ENCODE peak calls at places on chromosome 22, in four cellular contexts. J, U, R and Y are unnamed samples.

GRCh38 chr22:40128989-40129388 is 48.7 kb upstream of the TNRC6B start:
- DNase-seq in R (no peak), U (no peak), J (no peak), Y (no peak)

GRCh38 chr22:36599771-36600170 is 70.8 kb upstream of the EIF3D start:
- DNase-seq in U (no peak), J (no peak), R (no peak), Y (no peak)

GRCh38 chr22:24503851-24504170 is 8.7 kb downstream of the UPB1 start:
- DNase-seq in R (no peak), U (no peak), J (no peak), Y (no peak)

GRCh38 chr22:24445481-24446290 is 18.3 kb downstream of the ADORA2A start:
- DNase-seq in J (no peak), R (no peak), U (no peak), Y (no peak)

GRCh38 chr22:35470903-35471321 is 69.7 kb upstream of the RASD2 start:
- DNase-seq in R (no peak), J (peak; percentile 47), U (no peak), Y (no peak)

GRCh38 chr22:36921309-36922096 is 8.1 kb downstream of the CSF2RB start:
- DNase-seq in J (no peak), U (no peak), R (no peak), Y (no peak)

GRCh38 chr22:36296690-36297089 is 43.8 kb downstream of the APOL1 start:
- DNase-seq in J (no peak), U (no peak), R (no peak), Y (no peak)

GRCh38 chr22:38718414-38718813 is 12.7 kb downstream of the GTPBP1 start:
- DNase-seq in R (peak; percentile 73), U (no peak), J (peak; percentile 72), Y (no peak)

GRCh38 chr22:19879248-19879575 is 24.5 kb upstream of the GNB1L start:
- DNase-seq in R (peak; percentile 44), J (no peak), U (no peak), Y (no peak)

GRCh38 chr22:39725351-39726035 is 154.9 kb downstream of the CACNA1I start:
- DNase-seq in J (no peak), U (peak; percentile 35), R (no peak), Y (no peak)

GRCh38 chr22:37214431-37215025 is 2.3 kb upstream of the SSTR3 start:
- DNase-seq in R (peak; percentile 30), J (no peak), U (peak; percentile 16), Y (no peak)

GRCh38 chr22:41028841-41029240 is 63.6 kb upstream of the EP300 start:
- DNase-seq in J (peak; percentile 74), R (no peak), U (no peak), Y (peak; percentile 56)

GRCh38 chr22:43275545-43275981 is 67.6 kb downstream of the SCUBE1 start:
- DNase-seq in U (no peak), J (peak; percentile 37), R (no peak), Y (no peak)

GRCh38 chr22:27554841-27555456 is 246.6 kb downstream of the MN1 start:
- DNase-seq in J (no peak), U (no peak), R (no peak), Y (no peak)

GRCh38 chr22:38031491-38031890 is 25.7 kb upstream of the PICK1 start:
- DNase-seq in J (no peak), U (no peak), R (no peak), Y (no peak)

GRCh38 chr22:21755855-21756284 is 20.3 kb upstream of the YPEL1 start:
- DNase-seq in R (no peak), U (no peak), J (peak; percentile 92), Y (no peak)

GRCh38 chr22:27212617-27213177 is 555.3 kb downstream of the MIAT start:
- DNase-seq in R (no peak), J (peak; percentile 90), U (peak; percentile 60), Y (peak; percentile 100)

GRCh38 chr22:24059121-24059520 is 48.0 kb downstream of the CABIN1 start:
- DNase-seq in J (peak; percentile 87), R (no peak), U (no peak), Y (no peak)

GRCh38 chr22:49201046-49201970 is 626.4 kb downstream of the BRD1 start:
- DNase-seq in J (no peak), U (no peak), R (peak; percentile 32), Y (no peak)

GRCh38 chr22:47690166-47690565 is 927.7 kb downstream of the TBC1D22A start:
- DNase-seq in U (no peak), J (no peak), R (no peak), Y (no peak)

GRCh38 chr22:39428597-39429071 is 28.2 kb upstream of the MGAT3 start:
- DNase-seq in J (peak; percentile 40), R (peak; percentile 11), U (no peak), Y (no peak)

GRCh38 chr22:25120761-25121212 is 78.9 kb upstream of the CRYBB3 start:
- DNase-seq in R (peak; percentile 72), U (no peak), J (no peak), Y (no peak)

GRCh38 chr22:47676685-47677084 is 914.2 kb downstream of the TBC1D22A start:
- DNase-seq in U (no peak), R (no peak), J (no peak), Y (no peak)

GRCh38 chr22:45645526-45646414 is 25.9 kb upstream of the ATXN10 start:
- DNase-seq in U (peak; percentile 79), J (peak; percentile 26), R (peak; percentile 83), Y (no peak)
- H3K4me3 ChIP-seq in U (no peak overlapping the region), J (peak overlapping the region; percentile 31), R (no peak overlapping the region), Y (peak overlapping the region; percentile 33)

GRCh38 chr22:32474635-32475427 is at the start of gene FBXO7:
- DNase-seq in R (peak; percentile 95), J (peak; percentile 92), U (peak; percentile 97), Y (peak; percentile 75)
- TF ChIP-seq CTCF in R (no peak), J (peak; percentile 58), U (peak; percentile 24), Y (peak; percentile 51)

GRCh38 chr22:44668190-44668885 is 33.7 kb upstream of the PRR5 start:
- DNase-seq in U (peak; percentile 68), R (peak; percentile 48), J (no peak), Y (no peak)

GRCh38 chr22:44670220-44670983 is 31.6 kb upstream of the PRR5 start:
- DNase-seq in U (no peak), R (no peak), J (no peak), Y (no peak)

GRCh38 chr22:44668886-44669724 is 32.9 kb upstream of the PRR5 start:
- DNase-seq in U (no peak), J (no peak), R (no peak), Y (no peak)

GRCh38 chr22:44667829-44668189 is 34.2 kb upstream of the PRR5 start:
- DNase-seq in U (no peak), R (peak; percentile 46), J (no peak), Y (no peak)

GRCh38 chr22:44669725-44670027 is 32.3 kb upstream of the PRR5 start:
- DNase-seq in J (no peak), U (peak; percentile 47), R (no peak), Y (no peak)
- H3K4me3 ChIP-seq in J (no peak overlapping the region), U (no peak overlapping the region), R (peak overlapping the region; percentile 51), Y (no peak overlapping the region)

GRCh38 chr22:29194269-29194668 is 11.4 kb upstream of the EMID1 start:
- DNase-seq in J (no peak), U (no peak), R (no peak), Y (no peak)
- TF ChIP-seq CTCF in J (no peak), U (no peak), R (no peak), Y (no peak)

DNA sequence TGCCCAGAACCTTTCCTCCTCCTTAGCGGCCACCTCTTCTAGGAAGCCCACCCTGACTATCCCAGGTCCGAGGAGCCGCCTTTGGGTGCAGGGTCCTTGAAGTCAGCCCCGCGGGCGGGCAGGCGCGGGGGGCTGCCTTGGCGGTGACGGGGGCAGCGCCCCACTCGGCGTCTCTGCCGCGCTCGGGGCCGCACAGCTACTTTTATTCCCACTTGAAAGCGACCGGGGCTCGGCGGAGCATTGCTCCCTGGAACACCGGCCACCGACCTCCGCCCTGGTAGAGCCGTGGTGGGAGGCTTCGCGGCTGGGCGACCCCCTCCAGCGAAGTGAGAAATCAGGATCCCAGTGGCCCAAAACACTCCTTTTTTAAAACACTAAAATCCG is 823 bp upstream of the MAPK11 start:
- DNase-seq in J (no peak), U (no peak), R (no peak), Y (no peak)
- H3K4me3 ChIP-seq in J (peak overlapping the region; percentile 51), U (peak overlapping the region; percentile 20), R (peak overlapping the region; percentile 62), Y (peak overlapping the region; percentile 42)

GRCh38 chr22:42108848-42109247 is 18.3 kb upstream of the NDUFA6 start:
- DNase-seq in R (no peak), U (no peak), J (no peak), Y (no peak)

GRCh38 chr22:42111798-42112197 is 18.8 kb downstream of the CYP2D6 start:
- DNase-seq in J (no peak), R (no peak), U (no peak), Y (no peak)

GRCh38 chr22:42116848-42117424 is 13.7 kb downstream of the CYP2D6 start:
- DNase-seq in J (no peak), U (no peak), R (peak; percentile 67), Y (peak; percentile 19)

GRCh38 chr22:42114721-42115120 is 15.9 kb downstream of the CYP2D6 start:
- DNase-seq in U (no peak), R (no peak), J (peak; percentile 16), Y (no peak)
- TF ChIP-seq CTCF in U (peak; percentile 32), R (peak; percentile 28), J (peak; percentile 61), Y (peak; percentile 46)

DNA sequence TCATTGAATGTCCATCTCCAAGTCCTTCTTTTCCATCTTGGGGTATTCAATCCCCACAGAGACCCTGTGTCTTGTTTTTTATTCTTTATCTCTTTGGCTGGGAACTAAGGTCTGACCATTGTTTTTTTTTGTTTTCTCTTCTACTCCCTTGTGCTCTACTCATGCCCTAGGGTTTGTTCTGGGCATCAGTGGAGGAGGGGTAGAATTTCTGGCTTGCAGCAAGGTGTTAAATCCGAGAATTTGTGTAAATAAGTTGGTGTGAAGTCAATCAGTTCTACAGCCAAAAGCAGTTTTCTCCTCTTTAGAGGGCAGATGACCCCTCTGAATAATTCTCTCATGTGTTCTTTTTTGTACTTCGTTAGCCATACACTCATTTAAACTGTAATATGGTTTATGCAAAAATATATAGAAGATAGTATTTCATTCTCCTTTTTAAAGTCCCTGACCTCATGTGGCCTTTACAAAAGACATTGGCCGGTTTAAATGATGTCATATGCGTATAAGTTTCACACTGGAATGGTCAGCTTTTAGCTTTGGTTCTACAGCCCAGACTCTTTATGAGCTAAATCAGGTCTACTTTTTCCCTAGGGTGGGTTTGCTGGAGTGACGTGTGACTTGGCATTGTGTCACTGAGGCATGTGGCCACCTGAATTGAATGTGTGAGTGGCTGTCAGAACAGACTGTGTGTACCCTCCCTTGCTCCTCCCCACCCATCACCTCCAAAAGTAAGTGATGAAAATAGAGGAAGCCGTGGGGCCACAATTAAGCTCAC is 10.9 kb downstream of the CECR2 start:
- DNase-seq in U (peak; percentile 40), J (no peak), R (no peak), Y (no peak)
- H3K4me3 ChIP-seq in U (no peak overlapping the region), J (no peak overlapping the region), R (no peak overlapping the region), Y (no peak overlapping the region)